ENCODE peak calls at places on chromosomes 1 and 21, in ten cellular contexts. One of them, this sample, is unnamed.

GRCh38 chr1:174953170-174953569 is 46.6 kb upstream of the CACYBP start:
- DNase-seq in A673: no peak
- DNase-seq in breast epithelium: no peak
- DNase-seq in cardiac fibroblast: no peak
- DNase-seq in lower leg skin: no peak
- DNase-seq in brain microvascular endothelial cell: no peak
- DNase-seq in stomach: no peak
- DNase-seq in fibroblast of mammary gland: no peak
- DNase-seq in IMR-90: no peak
- DNase-seq in fibroblast of lung: no peak
- DNase-seq in this sample: no peak

GRCh38 chr1:19436716-19437476 is 48.4 kb downstream of the CAPZB start:
- DNase-seq in A673: no peak
- DNase-seq in breast epithelium: peak
- DNase-seq in cardiac fibroblast: peak
- DNase-seq in lower leg skin: peak
- DNase-seq in brain microvascular endothelial cell: peak
- DNase-seq in stomach: peak
- DNase-seq in fibroblast of mammary gland: peak
- DNase-seq in IMR-90: no peak
- DNase-seq in fibroblast of lung: peak
- DNase-seq in this sample: no peak

GRCh38 chr21:38817371-38818335 is 11.9 kb downstream of the ETS2 start:
- DNase-seq in A673: no peak
- DNase-seq in breast epithelium: no peak
- DNase-seq in cardiac fibroblast: no peak
- DNase-seq in lower leg skin: no peak
- DNase-seq in brain microvascular endothelial cell: peak
- DNase-seq in stomach: no peak
- DNase-seq in fibroblast of mammary gland: peak
- DNase-seq in IMR-90: peak
- DNase-seq in fibroblast of lung: peak
- DNase-seq in this sample: no peak

GRCh38 chr21:34912022-34912933 is 136.8 kb downstream of the RUNX1 start:
- DNase-seq in A673: no peak
- DNase-seq in breast epithelium: no peak
- DNase-seq in cardiac fibroblast: no peak
- DNase-seq in lower leg skin: no peak
- DNase-seq in brain microvascular endothelial cell: no peak
- DNase-seq in stomach: no peak
- DNase-seq in fibroblast of mammary gland: no peak
- DNase-seq in IMR-90: no peak
- DNase-seq in fibroblast of lung: no peak
- DNase-seq in this sample: no peak

GRCh38 chr1:64965239-64966157 is 851 bp downstream of the JAK1 start:
- DNase-seq in A673: peak
- DNase-seq in breast epithelium: peak
- DNase-seq in cardiac fibroblast: peak
- DNase-seq in lower leg skin: peak
- DNase-seq in brain microvascular endothelial cell: peak
- DNase-seq in stomach: peak
- DNase-seq in fibroblast of mammary gland: peak
- DNase-seq in IMR-90: peak
- DNase-seq in fibroblast of lung: peak
- DNase-seq in this sample: no peak

GRCh38 chr1:221286399-221286798 is 407.2 kb downstream of the HLX start:
- DNase-seq in A673: no peak
- DNase-seq in breast epithelium: no peak
- DNase-seq in cardiac fibroblast: no peak
- DNase-seq in lower leg skin: no peak
- DNase-seq in brain microvascular endothelial cell: no peak
- DNase-seq in stomach: no peak
- DNase-seq in fibroblast of mammary gland: no peak
- DNase-seq in IMR-90: no peak
- DNase-seq in fibroblast of lung: no peak
- DNase-seq in this sample: no peak

GRCh38 chr1:3491291-3492246 is 37.1 kb downstream of the ARHGEF16 start:
- DNase-seq in A673: peak
- DNase-seq in breast epithelium: peak
- DNase-seq in cardiac fibroblast: peak
- DNase-seq in lower leg skin: peak
- DNase-seq in brain microvascular endothelial cell: peak
- DNase-seq in stomach: peak
- DNase-seq in fibroblast of mammary gland: peak
- DNase-seq in IMR-90: peak
- DNase-seq in fibroblast of lung: peak
- DNase-seq in this sample: no peak

GRCh38 chr21:35963920-35964451 is 96.3 kb downstream of the SETD4 start:
- DNase-seq in A673: peak
- DNase-seq in breast epithelium: no peak
- DNase-seq in cardiac fibroblast: no peak
- DNase-seq in lower leg skin: no peak
- DNase-seq in brain microvascular endothelial cell: no peak
- DNase-seq in stomach: no peak
- DNase-seq in fibroblast of mammary gland: peak
- DNase-seq in IMR-90: peak
- DNase-seq in fibroblast of lung: no peak
- DNase-seq in this sample: no peak

GRCh38 chr1:227901906-227902640 is 45.7 kb downstream of the WNT9A start:
- DNase-seq in A673: no peak
- DNase-seq in breast epithelium: no peak
- DNase-seq in cardiac fibroblast: peak
- DNase-seq in lower leg skin: no peak
- DNase-seq in brain microvascular endothelial cell: peak
- DNase-seq in stomach: no peak
- DNase-seq in fibroblast of mammary gland: peak
- DNase-seq in IMR-90: peak
- DNase-seq in fibroblast of lung: no peak
- DNase-seq in this sample: no peak

GRCh38 chr1:196034080-196034706 is 574.0 kb downstream of the KCNT2 start:
- DNase-seq in A673: peak
- DNase-seq in breast epithelium: no peak
- DNase-seq in cardiac fibroblast: no peak
- DNase-seq in lower leg skin: no peak
- DNase-seq in brain microvascular endothelial cell: no peak
- DNase-seq in stomach: no peak
- DNase-seq in fibroblast of mammary gland: no peak
- DNase-seq in IMR-90: no peak
- DNase-seq in fibroblast of lung: peak
- DNase-seq in this sample: peak

GRCh38 chr1:201603613-201604232 is 64.8 kb downstream of the NAV1 start:
- DNase-seq in A673: no peak
- DNase-seq in breast epithelium: no peak
- DNase-seq in cardiac fibroblast: no peak
- DNase-seq in lower leg skin: no peak
- DNase-seq in brain microvascular endothelial cell: peak
- DNase-seq in stomach: no peak
- DNase-seq in fibroblast of mammary gland: peak
- DNase-seq in IMR-90: peak
- DNase-seq in fibroblast of lung: no peak
- DNase-seq in this sample: no peak

GRCh38 chr21:36265431-36265830 is 54.6 kb upstream of the MORC3 start:
- DNase-seq in A673: no peak
- DNase-seq in breast epithelium: no peak
- DNase-seq in cardiac fibroblast: no peak
- DNase-seq in lower leg skin: no peak
- DNase-seq in brain microvascular endothelial cell: no peak
- DNase-seq in stomach: no peak
- DNase-seq in fibroblast of mammary gland: no peak
- DNase-seq in IMR-90: no peak
- DNase-seq in fibroblast of lung: no peak
- DNase-seq in this sample: no peak

DNA sequence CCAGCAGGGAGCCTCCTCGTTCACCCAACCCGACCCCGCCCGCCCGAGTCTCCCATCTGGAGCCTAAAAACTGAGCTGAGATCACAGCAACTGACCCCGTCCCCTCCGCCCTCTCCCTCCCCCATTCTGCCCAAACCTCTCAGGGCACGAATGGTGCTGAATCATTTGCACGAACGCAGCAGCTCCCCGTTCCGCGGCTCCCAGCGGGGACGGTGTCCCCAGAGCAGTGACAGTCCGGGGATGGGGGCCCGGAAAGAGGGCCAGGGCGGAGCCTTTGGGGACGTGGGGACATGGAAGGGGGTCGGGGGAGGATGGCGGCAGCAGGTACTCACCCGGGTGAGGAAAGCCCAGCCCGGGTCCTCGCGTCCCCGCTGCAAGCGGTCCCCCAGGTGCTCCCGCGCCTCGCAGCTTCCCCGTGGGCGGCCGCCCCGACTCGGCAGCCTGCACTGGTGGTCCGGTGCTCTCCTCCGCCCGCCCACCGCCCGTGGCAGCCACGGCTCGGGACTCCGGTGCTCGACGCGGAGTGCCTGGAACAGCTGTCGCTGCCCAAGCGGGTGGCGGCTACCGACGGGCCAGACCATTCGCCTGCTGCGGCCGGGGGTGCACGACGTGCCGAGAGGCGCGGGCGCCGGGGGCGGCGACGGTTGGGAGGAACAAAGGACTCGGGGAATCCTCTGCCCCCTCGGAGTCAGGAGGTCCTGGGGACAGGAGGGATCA is at the start of gene TTLL7:
- DNase-seq in A673: peak
- DNase-seq in breast epithelium: peak
- DNase-seq in cardiac fibroblast: no peak
- DNase-seq in lower leg skin: peak
- DNase-seq in brain microvascular endothelial cell: peak
- DNase-seq in stomach: peak
- DNase-seq in fibroblast of mammary gland: peak
- DNase-seq in IMR-90: peak
- DNase-seq in fibroblast of lung: peak
- DNase-seq in this sample: no peak
- H3K4me3 ChIP-seq in A673: peak
- H3K4me3 ChIP-seq in breast epithelium: peak
- H3K4me3 ChIP-seq in cardiac fibroblast: peak
- H3K4me3 ChIP-seq in lower leg skin: peak
- H3K4me3 ChIP-seq in brain microvascular endothelial cell: peak
- H3K4me3 ChIP-seq in stomach: peak
- H3K4me3 ChIP-seq in fibroblast of mammary gland: peak
- H3K4me3 ChIP-seq in IMR-90: peak
- H3K4me3 ChIP-seq in fibroblast of lung: peak
- H3K4me3 ChIP-seq in this sample: peak

GRCh38 chr1:212700892-212701819 is 1.5 kb upstream of the BATF3 start:
- DNase-seq in A673: peak
- DNase-seq in breast epithelium: peak
- DNase-seq in cardiac fibroblast: peak
- DNase-seq in lower leg skin: peak
- DNase-seq in brain microvascular endothelial cell: peak
- DNase-seq in stomach: peak
- DNase-seq in fibroblast of mammary gland: peak
- DNase-seq in IMR-90: peak
- DNase-seq in fibroblast of lung: peak
- DNase-seq in this sample: peak
- TF ChIP-seq CTCF in A673: no peak
- TF ChIP-seq CTCF in breast epithelium: no peak
- TF ChIP-seq CTCF in cardiac fibroblast: no peak
- TF ChIP-seq CTCF in lower leg skin: no peak
- TF ChIP-seq CTCF in brain microvascular endothelial cell: peak
- TF ChIP-seq CTCF in stomach: no peak
- TF ChIP-seq CTCF in fibroblast of mammary gland: peak
- TF ChIP-seq CTCF in IMR-90: peak
- TF ChIP-seq CTCF in fibroblast of lung: peak
- TF ChIP-seq CTCF in this sample: peak

DNA sequence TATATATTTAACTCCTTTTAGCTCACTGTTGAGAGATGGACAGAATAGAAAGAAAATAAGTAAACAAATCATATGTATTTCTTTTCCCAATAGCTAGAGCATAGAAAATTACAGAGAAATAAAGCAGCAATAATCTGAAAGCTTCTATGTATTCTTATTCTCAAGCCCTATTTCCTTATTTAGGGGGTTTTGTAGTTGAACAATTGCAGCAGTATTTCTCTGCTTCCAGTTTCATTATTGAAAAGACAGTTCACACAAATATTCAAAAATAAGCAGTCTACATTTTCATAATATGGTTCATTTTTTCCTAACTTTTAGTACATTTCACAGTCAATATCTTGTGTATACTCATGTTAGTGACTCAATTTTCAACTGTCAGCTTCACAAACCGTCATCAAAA is 638.2 kb downstream of the MRPL39 start:
- DNase-seq in A673: no peak
- DNase-seq in breast epithelium: no peak
- DNase-seq in cardiac fibroblast: no peak
- DNase-seq in lower leg skin: no peak
- DNase-seq in brain microvascular endothelial cell: no peak
- DNase-seq in stomach: no peak
- DNase-seq in fibroblast of mammary gland: no peak
- DNase-seq in IMR-90: no peak
- DNase-seq in fibroblast of lung: no peak
- DNase-seq in this sample: no peak
- H3K4me3 ChIP-seq in A673: no peak
- H3K4me3 ChIP-seq in breast epithelium: no peak
- H3K4me3 ChIP-seq in cardiac fibroblast: no peak
- H3K4me3 ChIP-seq in lower leg skin: no peak
- H3K4me3 ChIP-seq in brain microvascular endothelial cell: no peak
- H3K4me3 ChIP-seq in stomach: no peak
- H3K4me3 ChIP-seq in fibroblast of mammary gland: no peak
- H3K4me3 ChIP-seq in IMR-90: no peak
- H3K4me3 ChIP-seq in fibroblast of lung: no peak
- H3K4me3 ChIP-seq in this sample: no peak

DNA sequence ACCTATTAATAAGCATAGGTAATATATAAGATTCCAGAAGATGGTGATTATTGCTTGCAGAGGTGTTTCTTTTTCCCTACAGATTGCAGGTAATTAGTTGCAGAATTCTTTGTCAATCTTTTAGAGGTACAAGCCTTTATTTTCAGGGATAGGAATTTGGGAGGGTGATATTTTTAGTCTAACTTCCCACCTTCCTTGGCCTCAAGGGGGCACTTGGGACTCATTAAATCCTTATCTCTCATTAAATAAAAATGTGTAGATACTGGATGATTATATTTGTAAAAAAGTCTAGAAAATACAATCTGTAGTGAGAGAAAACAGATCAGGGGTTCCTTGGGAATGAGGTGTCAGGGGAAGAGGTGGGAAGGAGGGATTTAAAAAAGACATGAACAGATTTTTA is 179.2 kb downstream of the PATJ start:
- DNase-seq in A673: peak
- DNase-seq in breast epithelium: no peak
- DNase-seq in cardiac fibroblast: no peak
- DNase-seq in lower leg skin: no peak
- DNase-seq in brain microvascular endothelial cell: peak
- DNase-seq in stomach: no peak
- DNase-seq in fibroblast of mammary gland: peak
- DNase-seq in IMR-90: no peak
- DNase-seq in fibroblast of lung: peak
- DNase-seq in this sample: peak
- TF ChIP-seq CTCF in A673: peak
- TF ChIP-seq CTCF in breast epithelium: no peak
- TF ChIP-seq CTCF in cardiac fibroblast: peak
- TF ChIP-seq CTCF in lower leg skin: no peak
- TF ChIP-seq CTCF in brain microvascular endothelial cell: peak
- TF ChIP-seq CTCF in stomach: no peak
- TF ChIP-seq CTCF in fibroblast of mammary gland: peak
- TF ChIP-seq CTCF in IMR-90: no peak
- TF ChIP-seq CTCF in fibroblast of lung: peak
- TF ChIP-seq CTCF in this sample: peak

This sample was measured in astrocyte of the cerebellum.